ENCODE peak calls at places on chromosomes 2 and 18, in four cellular contexts. N, G, X and Z are unnamed samples. For H3K4me1, the result is how much of the 10 kb centered on the place peaks cover.

GRCh38 chr18:60096428-60096827 is 196.6 kb downstream of the PMAIP1 start:
- DNase-seq in N (no peak), G (no peak), X (no peak), Z (no peak)

GRCh38 chr18:56286775-56287174 is 351.6 kb downstream of the TXNL1 start:
- DNase-seq in N (no peak), G (no peak), X (no peak), Z (no peak)

GRCh38 chr2:33426666-33427231 is 49.7 kb upstream of the RASGRP3 start:
- DNase-seq in N (no peak), G (no peak), X (no peak), Z (no peak)

GRCh38 chr2:207897541-207898353 is 127.6 kb downstream of the PLEKHM3 start:
- DNase-seq in N (peak), G (no peak), X (no peak), Z (no peak)

GRCh38 chr2:238996331-238997136 is 148.6 kb downstream of the TWIST2 start:
- DNase-seq in N (no peak), G (no peak), X (no peak), Z (peak)

GRCh38 chr2:202261531-202261930 is 4.0 kb upstream of the NOP58 start:
- DNase-seq in N (no peak), G (no peak), X (no peak), Z (no peak)

GRCh38 chr18:13562494-13563029 is 163.8 kb downstream of the FAM210A start:
- DNase-seq in N (no peak), G (no peak), X (no peak), Z (no peak)

GRCh38 chr2:176110975-176111663 is 4.0 kb downstream of the HOXD11 start:
- DNase-seq in N (peak), G (no peak), X (no peak), Z (no peak)

GRCh38 chr18:64488698-64489097 is 339.8 kb upstream of the LINC00305 start:
- DNase-seq in N (no peak), G (no peak), X (no peak), Z (no peak)

GRCh38 chr2:9136997-9137819 is 69.4 kb upstream of the ASAP2 start:
- DNase-seq in N (no peak), G (no peak), X (no peak), Z (no peak)
- H3K27ac ChIP-seq in N (no peak), G (no peak), X (no peak), Z (no peak)

GRCh38 chr2:101723366-101724112 is 26.0 kb downstream of the MAP4K4 start:
- DNase-seq in N (no peak), G (no peak), X (no peak), Z (no peak)

GRCh38 chr2:101724113-101724450 is 26.6 kb downstream of the MAP4K4 start:
- DNase-seq in N (no peak), G (no peak), X (no peak), Z (no peak)

GRCh38 chr2:101725038-101725437 is 27.5 kb downstream of the MAP4K4 start:
- DNase-seq in N (no peak), G (no peak), X (no peak), Z (no peak)

GRCh38 chr2:101722878-101723277 is 25.4 kb downstream of the MAP4K4 start:
- DNase-seq in N (no peak), G (no peak), X (no peak), Z (no peak)

DNA sequence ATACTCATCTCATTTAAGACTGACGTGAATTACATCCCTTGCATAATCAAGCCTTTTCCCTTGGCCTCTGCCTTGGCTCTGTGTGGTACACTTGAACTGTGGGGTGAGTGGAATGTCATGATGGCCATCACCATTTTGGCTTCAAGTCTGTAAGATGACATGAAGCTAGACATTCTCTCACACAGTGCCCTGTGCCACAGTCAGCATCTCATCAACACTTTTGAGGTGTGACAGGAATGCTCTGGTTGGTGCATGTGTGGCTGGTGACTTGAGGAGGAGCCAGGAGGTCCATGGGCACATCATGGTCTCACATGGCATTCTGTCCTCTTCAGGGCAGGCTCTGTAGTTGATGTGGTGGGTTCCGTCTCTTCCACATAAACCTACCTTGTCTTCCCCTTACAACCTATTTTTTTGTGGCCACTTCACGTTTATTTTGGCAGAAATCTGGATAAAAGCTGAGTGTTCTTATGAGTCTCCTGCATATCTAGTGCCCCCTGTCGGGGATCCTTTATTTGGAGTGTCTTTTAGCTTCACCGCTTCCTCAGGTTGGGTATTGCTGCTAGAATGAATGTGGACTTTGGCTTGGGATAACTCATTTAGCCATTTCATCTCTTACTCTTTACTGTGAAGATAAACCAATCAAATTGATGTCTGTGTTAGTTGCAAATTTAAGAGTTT is 28.1 kb downstream of the MAP4K4 start:
- DNase-seq in N (peak), G (no peak), X (no peak), Z (no peak)
- H3K4me1 ChIP-seq in N (under half), G (under half), X (under half), Z (under half)

DNA sequence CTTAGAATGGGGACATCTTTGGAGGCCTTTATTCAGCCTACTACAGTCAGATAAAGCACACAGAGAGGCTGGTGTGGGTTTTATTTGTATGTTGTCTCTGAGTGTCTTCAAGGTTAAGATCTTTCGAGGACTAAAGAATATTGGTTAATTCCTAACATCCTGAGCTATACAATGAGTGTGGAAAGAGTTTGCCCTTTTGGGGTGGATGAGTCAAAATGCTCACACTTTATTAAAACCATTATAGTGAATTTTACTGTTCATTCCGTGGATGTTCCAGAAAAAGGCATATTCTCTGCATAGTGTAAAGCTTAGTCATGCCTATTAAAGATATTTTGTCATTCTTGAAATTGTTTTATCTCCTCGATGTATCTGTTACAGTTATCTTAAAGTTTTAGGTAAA is 29.1 kb upstream of the SLC38A11 start:
- DNase-seq in N (no peak), G (no peak), X (no peak), Z (no peak)
- H3K27ac ChIP-seq in N (no peak), G (peak), X (no peak), Z (no peak)

DNA sequence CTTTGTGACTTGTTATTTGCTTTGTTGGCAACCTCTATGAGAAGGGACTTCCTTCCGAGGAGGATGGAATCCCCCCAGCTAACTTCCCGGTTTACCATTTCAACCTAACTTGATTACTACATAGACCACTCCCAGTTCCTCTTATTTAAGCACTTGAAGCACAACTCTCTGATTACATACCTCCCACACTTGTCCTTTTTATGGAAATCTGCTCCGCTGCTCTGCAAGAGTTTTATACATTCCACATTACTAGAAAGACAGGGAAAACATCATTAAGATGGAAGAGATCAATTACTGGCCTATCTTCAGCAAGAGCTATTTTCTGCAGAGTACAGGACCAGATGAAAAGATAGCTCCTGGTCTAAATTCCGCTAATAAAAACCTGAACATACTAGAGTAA is 160.0 kb upstream of the PGAP1 start:
- DNase-seq in N (no peak), G (no peak), X (no peak), Z (no peak)
- H3K4me1 ChIP-seq in N (under half), G (under half), X (under half), Z (under half)

GRCh38 chr2:166375205-166375735 is 474 bp downstream of the SCN9A start:
- DNase-seq in N (peak), G (no peak), X (no peak), Z (no peak)
- H3K27ac ChIP-seq in N (no peak), G (no peak), X (no peak), Z (no peak)